ENCODE peak calls at places on chromosomes 7 and 10, in eight cellular contexts. B is heart left ventricle, Q is IMR-90, U is gastrocnemius medialis, C is adrenal gland, W is breast epithelium, D is right lobe of liver, I is stomach. J is an unnamed sample.

GRCh38 chr7:82957521-82957920 is 205.2 kb downstream of the PCLO start:
- DNase-seq in U (no peak), I (no peak), C (no peak), W (no peak), Q (no peak), B (no peak), D (no peak), J (no peak)

GRCh38 chr10:113135025-113135424 is 185.0 kb downstream of the TCF7L2 start:
- DNase-seq in B (no peak), D (no peak), I (no peak), W (no peak), Q (no peak), C (no peak), U (no peak), J (no peak)

GRCh38 chr10:104614245-104614831 is 26.8 kb upstream of the SORCS3 start:
- DNase-seq in W (no peak), D (no peak), C (peak), I (no peak), B (no peak), Q (peak), U (no peak), J (no peak)

GRCh38 chr10:116819999-116820677 is 29.2 kb upstream of the ENO4 start:
- DNase-seq in W (no peak), D (no peak), U (no peak), Q (no peak), B (no peak), I (no peak), C (no peak), J (no peak)

GRCh38 chr10:78301891-78302738 is 268.5 kb downstream of the RPS24 start:
- DNase-seq in B (no peak), D (no peak), U (no peak), W (no peak), Q (peak), C (no peak), I (no peak), J (no peak)

GRCh38 chr7:139702313-139702731 is 75.5 kb downstream of the HIPK2 start:
- DNase-seq in I (peak), Q (no peak), D (no peak), U (no peak), B (no peak), C (peak), W (no peak), J (peak)

GRCh38 chr7:38451840-38452239 is 178.4 kb upstream of the TARP start:
- DNase-seq in B (no peak), Q (peak), I (no peak), W (no peak), D (no peak), C (no peak), U (no peak), J (no peak)

GRCh38 chr7:64656489-64656888 is 9.4 kb upstream of the ZNF107 start:
- DNase-seq in D (no peak), I (no peak), Q (no peak), U (no peak), W (no peak), C (no peak), B (no peak), J (no peak)

DNA sequence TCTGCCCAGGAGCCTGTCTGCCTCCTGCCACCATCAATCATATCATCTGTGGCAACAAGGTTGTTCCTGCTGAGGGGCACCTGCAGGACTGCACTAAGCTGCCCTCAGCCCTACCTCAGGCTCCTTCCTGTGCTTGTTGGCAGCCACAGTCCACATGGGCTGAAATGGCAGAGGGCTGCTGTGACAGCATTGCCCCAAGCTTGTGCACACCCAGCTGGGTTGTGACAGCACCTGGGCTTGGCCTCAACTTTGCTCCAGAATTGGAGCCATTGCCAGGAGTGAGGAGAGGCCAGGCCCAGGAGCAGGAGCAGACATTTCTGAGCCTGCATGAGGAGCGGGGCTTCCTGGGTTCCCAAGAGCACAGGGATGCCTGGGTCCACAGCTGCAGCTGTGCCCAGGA is 340.9 kb upstream of the CHRM2 start:
- DNase-seq in U (no peak), C (no peak), D (no peak), Q (no peak), B (no peak), I (no peak), W (no peak), J (no peak)
- H3K27ac ChIP-seq in U (no peak), C (no peak), D (no peak), Q (no peak), B (no peak), I (no peak), W (no peak), J (no peak)

DNA sequence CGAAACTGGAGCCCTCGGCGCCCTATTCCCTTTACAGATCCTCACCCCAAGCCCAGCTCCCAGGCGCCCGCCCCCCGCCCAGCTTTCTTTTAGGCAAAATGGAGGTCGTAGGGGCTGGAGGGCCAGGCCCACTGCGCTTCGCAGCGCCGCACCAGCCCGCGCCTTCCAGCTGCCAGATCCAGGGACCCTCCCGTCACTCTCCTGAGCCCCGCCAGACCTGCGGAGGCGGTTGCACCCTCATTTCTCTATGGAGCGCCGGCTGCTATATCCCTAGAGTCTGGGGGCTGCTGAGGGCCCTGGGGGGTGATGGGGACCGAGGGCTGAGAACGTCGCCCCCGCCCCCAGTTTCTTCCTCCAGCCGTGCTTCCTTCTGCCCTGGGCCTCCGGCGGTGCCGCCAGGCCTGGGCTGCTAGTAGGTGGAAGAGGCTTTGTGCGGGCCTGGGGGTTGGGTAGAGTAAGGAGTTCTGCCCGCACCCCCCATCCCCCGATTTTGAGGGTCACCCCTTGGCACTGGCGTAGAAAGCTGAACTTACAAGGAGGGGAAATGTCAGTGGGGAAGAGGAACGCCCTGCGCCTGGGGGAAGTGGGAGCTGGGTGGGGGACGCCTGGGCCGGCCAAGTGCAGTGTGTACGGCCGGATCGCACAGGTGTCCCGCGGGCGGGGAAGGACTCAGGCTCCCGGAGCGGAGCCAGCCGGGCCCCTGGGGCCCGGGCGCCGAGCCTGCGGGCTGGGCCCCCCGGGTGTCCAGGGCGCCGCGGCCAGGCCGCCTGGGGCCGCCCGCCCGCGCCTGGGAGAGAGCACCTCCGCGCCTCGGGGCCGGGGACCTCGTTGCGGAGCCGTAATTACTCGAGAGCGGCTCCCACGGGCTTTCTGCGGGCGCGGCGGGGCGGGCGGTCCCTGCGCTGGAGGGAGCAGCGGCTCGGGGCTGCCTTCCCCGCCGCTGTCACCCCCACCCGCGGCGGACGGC is 1.2 kb downstream of the GNB2 start:
- DNase-seq in C (no peak), I (no peak), Q (no peak), B (no peak), W (no peak), D (peak), U (no peak), J (peak)
- TF ChIP-seq POLR2A in C (no peak), I (no peak), Q (no peak), B (no peak), W (no peak), D (no peak), U (no peak), J (no peak)

GRCh38 chr10:31010062-31010461 is 21.6 kb downstream of the ZNF438 start:
- DNase-seq in D (no peak), W (no peak), U (no peak), C (no peak), Q (peak), B (no peak), I (no peak), J (no peak)
- H3K27ac ChIP-seq in D (no peak), W (no peak), U (peak), C (no peak), Q (no peak), B (no peak), I (no peak), J (no peak)

GRCh38 chr7:134432296-134433152 is 26.4 kb downstream of the AKR1B1 start:
- DNase-seq in U (peak), Q (peak), B (peak), D (peak), C (peak), I (peak), W (peak), J (peak)
- TF ChIP-seq POLR2A in U (peak), Q (no peak), B (peak), D (peak), C (no peak), I (no peak), W (no peak), J (peak)

DNA sequence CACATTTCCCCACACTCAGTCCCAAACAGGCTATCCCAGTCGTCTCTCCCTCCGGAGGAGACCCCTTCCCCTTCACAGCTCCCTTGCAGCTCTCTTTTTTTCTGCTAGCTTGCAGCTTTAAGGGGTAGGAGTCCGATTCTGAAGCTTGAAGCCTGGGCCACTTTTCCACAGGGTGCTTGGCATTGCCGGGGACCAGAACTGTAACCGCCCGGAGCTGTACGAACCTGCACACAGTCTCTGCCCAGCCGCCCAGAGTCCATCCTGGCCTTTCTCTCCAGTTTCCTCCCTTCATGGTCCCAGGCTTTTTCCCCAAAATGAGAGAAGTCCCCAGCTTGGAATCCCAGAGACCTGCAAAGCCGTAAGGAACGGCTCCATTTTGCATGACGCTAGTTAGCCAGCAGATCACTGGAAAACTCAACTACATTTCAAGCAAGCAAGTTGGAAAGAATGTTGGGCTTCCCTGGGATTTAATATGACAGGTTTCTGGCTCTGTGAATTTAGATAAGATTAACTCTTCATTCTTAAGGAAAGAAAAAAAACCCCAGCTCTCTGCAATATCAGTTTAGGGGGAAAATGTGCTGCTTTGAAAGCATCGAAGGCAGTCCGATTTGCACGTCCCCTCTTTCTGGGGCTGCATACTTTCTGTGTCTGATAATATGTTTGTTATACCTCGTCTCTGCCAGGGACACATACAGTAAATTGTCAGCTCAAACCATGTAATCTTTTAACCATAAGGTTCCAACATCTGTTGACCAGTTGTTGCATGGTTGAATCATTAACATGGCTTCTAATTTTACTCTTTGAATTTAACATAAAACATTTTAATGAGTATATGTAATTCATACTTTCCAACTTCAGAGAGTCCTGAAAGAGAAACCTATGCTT is 190.0 kb upstream of the LYZL2 start:
- DNase-seq in Q (peak), I (no peak), C (no peak), U (no peak), W (no peak), D (no peak), B (no peak), J (no peak)
- H3K27ac ChIP-seq in Q (peak), I (peak), C (no peak), U (peak), W (peak), D (no peak), B (peak), J (peak)

GRCh38 chr7:44065431-44066110 is at the start of gene PGAM2:
- DNase-seq in C (peak), B (peak), W (no peak), D (no peak), Q (no peak), U (peak), I (no peak), J (peak)
- TF ChIP-seq POLR2A in C (no peak), B (peak), W (no peak), D (no peak), Q (no peak), U (peak), I (no peak), J (no peak)

J was measured in Peyer's patch.